ENCODE peak calls at places on chromosomes 3 and 15, in four cellular contexts. One of them, this sample, is unnamed.

GRCh38 chr3:113825090-113825489 is 13.5 kb upstream of the GRAMD1C start:
- DNase-seq in fibroblast of villous mesenchyme: no peak
- DNase-seq in A549: peak; percentile 42
- DNase-seq in ovary: no peak
- DNase-seq in this sample: peak; percentile 34

GRCh38 chr15:76939715-76940114 is 8.2 kb downstream of the RCN2 start:
- DNase-seq in ovary: no peak
- DNase-seq in fibroblast of villous mesenchyme: peak; percentile 51
- DNase-seq in A549: no peak
- DNase-seq in this sample: peak; percentile 48

GRCh38 chr15:39156166-39156565 is 424.7 kb upstream of the THBS1 start:
- DNase-seq in A549: no peak
- DNase-seq in fibroblast of villous mesenchyme: peak; percentile 64
- DNase-seq in ovary: no peak
- DNase-seq in this sample: peak; percentile 26

GRCh38 chr3:129827765-129828164 is 65.7 kb downstream of the TMCC1 start:
- DNase-seq in fibroblast of villous mesenchyme: no peak
- DNase-seq in ovary: no peak
- DNase-seq in A549: no peak
- DNase-seq in this sample: no peak

GRCh38 chr3:73813291-73813977 is 188.7 kb upstream of the PDZRN3 start:
- DNase-seq in fibroblast of villous mesenchyme: peak; percentile 29
- DNase-seq in ovary: no peak
- DNase-seq in A549: no peak
- DNase-seq in this sample: peak; percentile 63

GRCh38 chr3:14345496-14346150 is 56.8 kb upstream of the SLC6A6 start:
- DNase-seq in ovary: no peak
- DNase-seq in A549: no peak
- DNase-seq in fibroblast of villous mesenchyme: no peak
- DNase-seq in this sample: peak; percentile 47

GRCh38 chr15:38647683-38648082 is 83.1 kb upstream of the RASGRP1 start:
- DNase-seq in ovary: no peak
- DNase-seq in A549: peak; percentile 20
- DNase-seq in fibroblast of villous mesenchyme: peak; percentile 12
- DNase-seq in this sample: peak; percentile 52

GRCh38 chr3:138328341-138328740 is 1.3 kb downstream of the NME9 start:
- DNase-seq in ovary: no peak
- DNase-seq in fibroblast of villous mesenchyme: peak; percentile 60
- DNase-seq in A549: peak; percentile 11
- DNase-seq in this sample: peak; percentile 65

GRCh38 chr3:100737334-100737733 is 28.0 kb downstream of the TFG start:
- DNase-seq in ovary: no peak
- DNase-seq in fibroblast of villous mesenchyme: peak; percentile 16
- DNase-seq in A549: peak; percentile 9
- DNase-seq in this sample: peak; percentile 48

GRCh38 chr15:73876779-73877178 is 3.4 kb downstream of the TBC1D21 start:
- DNase-seq in ovary: no peak
- DNase-seq in fibroblast of villous mesenchyme: no peak
- DNase-seq in A549: no peak
- DNase-seq in this sample: no peak

GRCh38 chr3:126557761-126558160 is 971 bp downstream of the C3orf22 start:
- DNase-seq in fibroblast of villous mesenchyme: no peak
- DNase-seq in A549: no peak
- DNase-seq in ovary: no peak
- DNase-seq in this sample: no peak

GRCh38 chr3:148255981-148256969 is 441.4 kb upstream of the AGTR1 start:
- DNase-seq in ovary: no peak
- DNase-seq in fibroblast of villous mesenchyme: no peak
- DNase-seq in A549: no peak
- DNase-seq in this sample: no peak

GRCh38 chr15:89399070-89399389 is 64.4 kb upstream of the POLG start:
- DNase-seq in A549: no peak
- DNase-seq in ovary: no peak
- DNase-seq in fibroblast of villous mesenchyme: no peak
- DNase-seq in this sample: no peak

GRCh38 chr3:143885803-143886427 is 37.6 kb upstream of the SLC9A9 start:
- DNase-seq in A549: peak; percentile 48
- DNase-seq in ovary: no peak
- DNase-seq in fibroblast of villous mesenchyme: peak; percentile 39
- DNase-seq in this sample: peak; percentile 64

GRCh38 chr3:61358364-61358763 is 107.1 kb upstream of the FHIT start:
- DNase-seq in ovary: peak; percentile 72
- DNase-seq in fibroblast of villous mesenchyme: peak; percentile 8
- DNase-seq in A549: no peak
- DNase-seq in this sample: peak; percentile 1

GRCh38 chr3:114418724-114419543 is 125.1 kb downstream of the TIGIT start:
- DNase-seq in A549: peak; percentile 73
- DNase-seq in fibroblast of villous mesenchyme: peak; percentile 97
- DNase-seq in ovary: no peak
- DNase-seq in this sample: peak; percentile 97

GRCh38 chr15:76155742-76156141 is 96.0 kb downstream of the TMEM266 start:
- DNase-seq in ovary: no peak
- DNase-seq in A549: no peak
- DNase-seq in fibroblast of villous mesenchyme: no peak
- DNase-seq in this sample: no peak

GRCh38 chr15:53739651-53740050 is 19.8 kb downstream of the WDR72 start:
- DNase-seq in A549: no peak
- DNase-seq in fibroblast of villous mesenchyme: no peak
- DNase-seq in ovary: no peak
- DNase-seq in this sample: no peak

GRCh38 chr3:98630416-98630815 is 37.0 kb upstream of the CPOX start:
- DNase-seq in fibroblast of villous mesenchyme: no peak
- DNase-seq in A549: no peak
- DNase-seq in ovary: no peak
- DNase-seq in this sample: no peak

GRCh38 chr3:50181985-50182384 is 9.4 kb upstream of the GNAT1 start:
- DNase-seq in ovary: no peak
- DNase-seq in A549: no peak
- DNase-seq in fibroblast of villous mesenchyme: peak; percentile 6
- DNase-seq in this sample: no peak

GRCh38 chr3:29185706-29186105 is 95.2 kb upstream of the RBMS3 start:
- DNase-seq in fibroblast of villous mesenchyme: no peak
- DNase-seq in A549: no peak
- DNase-seq in ovary: no peak
- DNase-seq in this sample: peak; percentile 30

GRCh38 chr15:101482526-101483371 is 6.8 kb downstream of the PCSK6 start:
- DNase-seq in A549: no peak
- DNase-seq in ovary: no peak
- DNase-seq in fibroblast of villous mesenchyme: no peak
- DNase-seq in this sample: no peak

GRCh38 chr3:180590396-180590795 is 11.6 kb upstream of the TTC14 start:
- DNase-seq in ovary: no peak
- DNase-seq in fibroblast of villous mesenchyme: no peak
- DNase-seq in A549: no peak
- DNase-seq in this sample: no peak

GRCh38 chr15:101579766-101580165 is 72.4 kb downstream of the TM2D3 start:
- DNase-seq in ovary: no peak
- DNase-seq in fibroblast of villous mesenchyme: no peak
- DNase-seq in A549: peak; percentile 81
- DNase-seq in this sample: peak; percentile 35

GRCh38 chr3:194305356-194306108 is 45.6 kb downstream of the CPN2 start:
- DNase-seq in fibroblast of villous mesenchyme: no peak
- DNase-seq in A549: no peak
- DNase-seq in ovary: no peak
- DNase-seq in this sample: no peak

GRCh38 chr15:96409231-96410138 is 79.0 kb downstream of the NR2F2 start:
- DNase-seq in ovary: no peak
- DNase-seq in A549: no peak
- DNase-seq in fibroblast of villous mesenchyme: peak; percentile 24
- DNase-seq in this sample: no peak

GRCh38 chr3:12986986-12987385 is 86.2 kb downstream of the IQSEC1 start:
- DNase-seq in fibroblast of villous mesenchyme: peak; percentile 60
- DNase-seq in A549: no peak
- DNase-seq in ovary: no peak
- DNase-seq in this sample: no peak

GRCh38 chr3:110253794-110254193 is 817.8 kb upstream of the NECTIN3 start:
- DNase-seq in fibroblast of villous mesenchyme: no peak
- DNase-seq in ovary: no peak
- DNase-seq in A549: no peak
- DNase-seq in this sample: no peak

GRCh38 chr3:188531210-188531609 is 377.3 kb downstream of the LPP start:
- DNase-seq in ovary: no peak
- DNase-seq in A549: no peak
- DNase-seq in fibroblast of villous mesenchyme: no peak
- DNase-seq in this sample: peak; percentile 60

GRCh38 chr15:78319588-78319987 is 20.2 kb upstream of the SKIC8 start:
- DNase-seq in fibroblast of villous mesenchyme: no peak
- DNase-seq in ovary: no peak
- DNase-seq in A549: no peak
- DNase-seq in this sample: no peak

GRCh38 chr3:50205719-50206276 is 727 bp downstream of the SLC38A3 start:
- DNase-seq in A549: no peak
- DNase-seq in fibroblast of villous mesenchyme: no peak
- DNase-seq in ovary: no peak
- DNase-seq in this sample: peak; percentile 24

DNA sequence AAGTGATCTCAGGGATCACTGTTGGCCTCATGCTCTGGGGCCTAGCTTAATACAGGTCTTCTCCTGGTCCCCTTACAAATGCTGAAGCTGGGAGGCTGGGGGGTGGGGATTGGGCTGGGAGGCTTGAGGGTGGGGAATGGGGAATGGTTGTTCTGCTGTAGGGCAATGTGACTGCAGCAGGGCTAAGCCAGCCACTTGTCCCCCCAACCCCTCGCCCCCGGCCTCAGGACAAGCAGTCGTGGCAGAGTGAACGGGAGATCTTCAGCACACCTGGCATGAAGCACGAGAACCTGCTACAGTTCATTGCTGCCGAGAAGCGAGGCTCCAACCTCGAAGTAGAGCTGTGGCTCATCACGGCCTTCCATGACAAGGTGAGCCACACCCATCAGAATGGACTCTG is 17.2 kb upstream of the EXOG start:
- DNase-seq in ovary: no peak
- DNase-seq in fibroblast of villous mesenchyme: no peak
- DNase-seq in A549: no peak
- DNase-seq in this sample: no peak
- TF ChIP-seq CTCF in ovary: no peak
- TF ChIP-seq CTCF in fibroblast of villous mesenchyme: no peak
- TF ChIP-seq CTCF in A549: no peak
- TF ChIP-seq CTCF in this sample: no peak

GRCh38 chr15:94203321-94203720 is 28.0 kb upstream of the MCTP2 start:
- DNase-seq in A549: no peak
- DNase-seq in ovary: no peak
- DNase-seq in fibroblast of villous mesenchyme: peak; percentile 21
- DNase-seq in this sample: no peak

GRCh38 chr15:94205366-94205765 is 26.0 kb upstream of the MCTP2 start:
- DNase-seq in fibroblast of villous mesenchyme: peak; percentile 99
- DNase-seq in A549: no peak
- DNase-seq in ovary: no peak
- DNase-seq in this sample: peak; percentile 5

GRCh38 chr15:94206463-94207167 is 24.7 kb upstream of the MCTP2 start:
- DNase-seq in A549: no peak
- DNase-seq in fibroblast of villous mesenchyme: peak; percentile 96
- DNase-seq in ovary: no peak
- DNase-seq in this sample: peak; percentile 41
- H3K4me3 ChIP-seq in A549: no peak overlapping the region
- H3K4me3 ChIP-seq in fibroblast of villous mesenchyme: no peak overlapping the region
- H3K4me3 ChIP-seq in ovary: no peak overlapping the region
- H3K4me3 ChIP-seq in this sample: no peak overlapping the region

GRCh38 chr15:69303337-69304175 is 4.8 kb downstream of the PAQR5 start:
- DNase-seq in A549: peak; percentile 58
- DNase-seq in ovary: no peak
- DNase-seq in fibroblast of villous mesenchyme: peak; percentile 85
- DNase-seq in this sample: peak; percentile 81
- TF ChIP-seq CTCF in A549: peak; percentile 55
- TF ChIP-seq CTCF in ovary: no peak
- TF ChIP-seq CTCF in fibroblast of villous mesenchyme: peak; percentile 29
- TF ChIP-seq CTCF in this sample: peak; percentile 39

GRCh38 chr3:71206821-71207220 is 376.7 kb downstream of the FOXP1 start:
- DNase-seq in ovary: no peak
- DNase-seq in A549: no peak
- DNase-seq in fibroblast of villous mesenchyme: no peak
- DNase-seq in this sample: no peak

GRCh38 chr3:71208273-71209095 is 375.0 kb downstream of the FOXP1 start:
- DNase-seq in A549: peak; percentile 93
- DNase-seq in fibroblast of villous mesenchyme: peak; percentile 59
- DNase-seq in ovary: no peak
- DNase-seq in this sample: peak; percentile 65

GRCh38 chr3:71210257-71211002 is 373.1 kb downstream of the FOXP1 start:
- DNase-seq in A549: peak; percentile 64
- DNase-seq in ovary: no peak
- DNase-seq in fibroblast of villous mesenchyme: peak; percentile 90
- DNase-seq in this sample: peak; percentile 97

GRCh38 chr3:71206305-71206704 is 377.2 kb downstream of the FOXP1 start:
- DNase-seq in ovary: no peak
- DNase-seq in fibroblast of villous mesenchyme: no peak
- DNase-seq in A549: no peak
- DNase-seq in this sample: no peak

GRCh38 chr3:71207632-71208031 is 375.9 kb downstream of the FOXP1 start:
- DNase-seq in ovary: no peak
- DNase-seq in fibroblast of villous mesenchyme: no peak
- DNase-seq in A549: no peak
- DNase-seq in this sample: no peak
- H3K4me3 ChIP-seq in ovary: no peak overlapping the region
- H3K4me3 ChIP-seq in fibroblast of villous mesenchyme: no peak overlapping the region
- H3K4me3 ChIP-seq in A549: no peak overlapping the region
- H3K4me3 ChIP-seq in this sample: no peak overlapping the region

GRCh38 chr3:43759297-43759782 is 68.6 kb downstream of the ABHD5 start:
- DNase-seq in ovary: no peak
- DNase-seq in fibroblast of villous mesenchyme: peak; percentile 72
- DNase-seq in A549: peak; percentile 28
- DNase-seq in this sample: peak; percentile 76
- TF ChIP-seq CTCF in ovary: no peak
- TF ChIP-seq CTCF in fibroblast of villous mesenchyme: peak; percentile 36
- TF ChIP-seq CTCF in A549: peak; percentile 27
- TF ChIP-seq CTCF in this sample: peak; percentile 49

DNA sequence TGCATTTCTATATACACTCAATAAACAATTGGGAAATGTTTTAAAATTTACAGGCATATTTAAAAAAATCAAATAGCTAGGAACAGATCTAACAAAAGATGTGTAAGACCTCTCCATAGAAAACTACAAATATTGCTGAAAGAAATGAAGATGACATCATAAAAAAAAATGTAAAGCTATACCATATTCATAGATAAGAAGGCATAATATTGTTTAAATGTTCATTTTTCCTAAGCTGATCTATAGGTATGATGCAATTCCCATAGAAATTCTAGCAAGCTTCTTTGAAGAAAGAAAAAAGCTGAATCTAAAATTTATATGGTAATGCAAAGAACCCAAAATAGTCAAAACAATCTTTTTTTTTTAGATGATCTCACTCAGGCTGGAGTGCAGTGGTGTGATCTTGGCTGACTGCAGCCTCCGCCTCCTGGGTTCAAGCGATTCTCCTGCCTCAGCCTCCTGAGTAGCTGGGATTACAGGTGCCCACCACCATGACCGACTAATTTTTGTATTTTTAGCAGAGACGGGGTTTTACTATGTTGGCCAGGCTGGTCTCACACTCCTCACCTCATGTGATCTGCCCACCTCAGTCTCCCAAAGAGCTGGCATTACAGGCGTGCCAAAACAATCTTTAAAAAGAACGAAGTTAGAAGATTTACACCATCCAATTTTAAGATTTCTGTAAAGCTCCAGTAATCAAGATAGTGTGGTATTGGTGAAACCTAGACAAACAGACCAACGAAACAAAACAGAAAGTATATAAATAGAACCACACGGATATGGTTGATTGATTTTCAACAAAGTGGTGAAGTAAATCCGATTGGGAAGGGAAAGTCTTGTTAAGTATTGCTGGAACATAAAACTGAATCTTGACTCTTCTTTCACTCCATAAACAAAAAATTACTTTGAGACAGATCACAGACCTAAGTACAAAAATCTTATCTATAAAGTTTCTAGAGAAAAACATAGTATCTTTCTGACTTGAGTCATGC is 6.3 kb upstream of the BHLHE40 start:
- DNase-seq in A549: no peak
- DNase-seq in ovary: no peak
- DNase-seq in fibroblast of villous mesenchyme: peak; percentile 37
- DNase-seq in this sample: no peak
- H3K4me3 ChIP-seq in A549: no peak overlapping the region
- H3K4me3 ChIP-seq in ovary: no peak overlapping the region
- H3K4me3 ChIP-seq in fibroblast of villous mesenchyme: no peak overlapping the region
- H3K4me3 ChIP-seq in this sample: no peak overlapping the region